ENCODE peak calls at places on chromosome 2, in seven cellular contexts. Q is NCI-H2029; B is GM12891; G is activated T-cell treated with anti-CD3 and anti-CD28 coated beads, Interleukin-2, amount 50 U/mL, for 72 hours; U is activated naive CD8-positive, alpha-beta T cell treated with anti-CD3 and anti-CD28 coated beads, Interleukin-2, amount 50 U/mL, for 16 hours; F is GM03348; Z is neural progenitor cell. M is an unnamed sample.

GRCh38 chr2:241764272-241765241 is 12.1 kb upstream of the GAL3ST2 start:
- DNase-seq in G (no peak), U (no peak), B (no peak), Q (no peak), F (no peak), Z (peak), M (no peak)

GRCh38 chr2:9211496-9211895 is 4.9 kb downstream of the ASAP2 start:
- DNase-seq in U (no peak), B (no peak), Q (no peak), G (no peak), F (no peak), Z (no peak), M (no peak)

GRCh38 chr2:102975996-102976636 is 214.3 kb downstream of the TMEM182 start:
- DNase-seq in B (no peak), Q (no peak), F (peak), G (peak), U (no peak), Z (peak), M (peak)

GRCh38 chr2:43542285-43542933 is 53.4 kb downstream of the THADA start:
- DNase-seq in F (peak), B (no peak), U (no peak), Q (no peak), G (no peak), Z (peak), M (no peak)

GRCh38 chr2:1822341-1822740 is 78.0 kb upstream of the PXDN start:
- DNase-seq in Z (no peak), B (no peak), Q (no peak), U (no peak), F (no peak), G (no peak), M (no peak)

GRCh38 chr2:105915005-105915558 is 170.4 kb downstream of the NCK2 start:
- DNase-seq in Z (no peak), Q (no peak), U (no peak), G (no peak), F (no peak), B (no peak), M (no peak)

GRCh38 chr2:214465386-214466146 is 54.7 kb downstream of the VWC2L start:
- DNase-seq in U (no peak), B (no peak), G (no peak), F (peak), Q (no peak), Z (no peak), M (no peak)

GRCh38 chr2:70855679-70856078 is 20.1 kb upstream of the CD207 start:
- DNase-seq in Z (no peak), G (no peak), U (no peak), F (no peak), B (no peak), Q (no peak), M (no peak)

GRCh38 chr2:158716921-158717320 is 78.2 kb upstream of the DAPL1 start:
- DNase-seq in F (no peak), U (no peak), Z (peak), G (no peak), Q (no peak), B (no peak), M (no peak)